ENCODE peak calls at places on chromosomes 16 and 17, in six cellular contexts. U is RWPE2; E is EL; Y is T47D; Z is H7; N is stimulated activated CD8-positive, alpha-beta memory T cell treated with anti-CD3 and anti-CD28 coated beads, Interleukin-7, amount 100 ng/mL, for 24 hours. T is an unnamed sample.

GRCh38 chr17:48505788-48506187 is 25.0 kb downstream of the HOXB1 start:
- DNase-seq in E (peak; percentile 72), Z (no peak), Y (peak; percentile 87), U (no peak), N (no peak), T (peak; percentile 96)

GRCh38 chr17:69084911-69085310 is 24.2 kb upstream of the ABCA9 start:
- DNase-seq in N (no peak), E (no peak), Y (peak; percentile 59), Z (peak; percentile 46), U (no peak), T (no peak)

GRCh38 chr17:82338858-82339633 is 5.5 kb upstream of the SECTM1 start:
- DNase-seq in Z (peak; percentile 74), E (peak; percentile 85), N (no peak), U (peak; percentile 80), Y (peak; percentile 85), T (peak; percentile 21)

GRCh38 chr16:1299012-1299867 is 10.2 kb upstream of the UBE2I start:
- DNase-seq in N (no peak), U (no peak), Z (peak; percentile 57), E (no peak), Y (peak; percentile 49), T (no peak)

GRCh38 chr17:61463068-61463980 is 11.1 kb downstream of the TBX4 start:
- DNase-seq in Y (no peak), U (no peak), E (no peak), N (no peak), Z (peak; percentile 80), T (no peak)

GRCh38 chr17:7997186-7997585 is 5.2 kb upstream of the GUCY2D start:
- DNase-seq in N (no peak), Z (peak; percentile 74), E (peak; percentile 38), U (no peak), Y (peak; percentile 73), T (peak; percentile 78)

GRCh38 chr16:67934306-67935095 is 2.1 kb downstream of the PSMB10 start:
- DNase-seq in Y (no peak), Z (peak; percentile 72), E (no peak), U (no peak), N (no peak), T (no peak)

GRCh38 chr16:53754938-53755910 is 51.3 kb downstream of the FTO start:
- DNase-seq in Y (peak; percentile 57), U (no peak), E (peak; percentile 26), Z (no peak), N (no peak), T (peak; percentile 84)

GRCh38 chr17:63039342-63039741 is 73.3 kb downstream of the TANC2 start:
- DNase-seq in E (no peak), U (no peak), Y (no peak), Z (no peak), N (no peak), T (peak; percentile 35)

GRCh38 chr17:44589316-44590071 is 32.2 kb downstream of the FZD2 start:
- DNase-seq in Y (peak; percentile 23), E (no peak), N (no peak), U (no peak), Z (no peak), T (no peak)

GRCh38 chr17:32385971-32386370 is 36.0 kb downstream of the ZNF207 start:
- DNase-seq in N (no peak), U (no peak), E (no peak), Y (no peak), Z (no peak), T (no peak)

GRCh38 chr17:76540381-76541300 is 797 bp downstream of the PRCD start:
- DNase-seq in E (peak; percentile 96), N (no peak), Y (peak; percentile 99), Z (peak; percentile 97), U (peak; percentile 95), T (peak; percentile 91)

GRCh38 chr16:69013991-69014390 is 91.5 kb upstream of the HAS3 start:
- DNase-seq in Z (no peak), N (no peak), U (no peak), E (peak; percentile 21), Y (no peak), T (no peak)

GRCh38 chr17:42591411-42591810 is 13.9 kb upstream of the PSMC3IP start:
- DNase-seq in Y (no peak), E (no peak), Z (no peak), U (no peak), N (no peak), T (no peak)

GRCh38 chr17:75589919-75590303 is 2.3 kb downstream of the MYO15B start:
- DNase-seq in E (no peak), U (no peak), N (no peak), Z (no peak), Y (no peak), T (no peak)

GRCh38 chr16:54169112-54169511 is 117.5 kb downstream of the IRX3 start:
- DNase-seq in E (no peak), U (no peak), Y (no peak), Z (no peak), N (no peak), T (no peak)

GRCh38 chr17:1624650-1625049 is 4.0 kb downstream of the SLC43A2 start:
- DNase-seq in U (no peak), Y (no peak), N (no peak), E (no peak), Z (no peak), T (no peak)

GRCh38 chr16:50884066-50884860 is 142.4 kb downstream of the CYLD start:
- DNase-seq in Z (peak; percentile 91), U (no peak), N (no peak), E (peak; percentile 5), Y (peak; percentile 4), T (no peak)

GRCh38 chr16:2032285-2033056 is 5.8 kb downstream of the NHERF2 start:
- DNase-seq in U (no peak), Y (no peak), Z (no peak), E (peak; percentile 55), N (no peak), T (no peak)

GRCh38 chr17:48753794-48754499 is 25.4 kb upstream of the HOXB13 start:
- DNase-seq in E (peak; percentile 66), Y (no peak), N (no peak), Z (no peak), U (no peak), T (no peak)

GRCh38 chr16:69741519-69741918 is 13.2 kb downstream of the NOB1 start:
- DNase-seq in N (no peak), Y (no peak), U (no peak), Z (no peak), E (peak; percentile 21), T (no peak)

T was measured in SHP77 treated with DMSO at 0.1 percent for 48 hours.